ENCODE peak calls at places on chromosomes 2 and 18, in five cellular contexts. Y is central memory CD8-positive, alpha-beta T cell; W is erythroblast; K is endothelial cell; T is HL-60. H is an unnamed sample.

GRCh38 chr18:60197233-60197632 is 175.3 kb downstream of the MC4R start:
- DNase-seq in W (no peak), Y (no peak), K (no peak), T (no peak), H (no peak)

GRCh38 chr2:165239230-165239629 is at the start of gene SCN2A:
- DNase-seq in W (peak), T (no peak), K (peak), Y (no peak), H (peak)

GRCh38 chr2:101330253-101330921 is 21.9 kb upstream of the RNF149 start:
- DNase-seq in W (no peak), T (no peak), K (peak), Y (no peak), H (peak)

GRCh38 chr18:43141208-43141607 is 25.7 kb upstream of the RIT2 start:
- DNase-seq in K (no peak), T (no peak), Y (no peak), W (no peak), H (no peak)

GRCh38 chr18:69484699-69485396 is 84.2 kb downstream of the DOK6 start:
- DNase-seq in W (no peak), Y (no peak), T (no peak), K (no peak), H (peak)

GRCh38 chr2:176445831-176446433 is 176.7 kb downstream of the MTX2 start:
- DNase-seq in Y (no peak), T (no peak), K (no peak), W (no peak), H (no peak)

GRCh38 chr2:149860276-149860921 is 272.8 kb upstream of the MMADHC start:
- DNase-seq in T (peak), K (no peak), W (no peak), Y (no peak), H (peak)

GRCh38 chr18:58447342-58448190 is 181.3 kb downstream of the ALPK2 start:
- DNase-seq in K (no peak), W (no peak), Y (no peak), T (no peak), H (no peak)

GRCh38 chr2:127932199-127932877 is 46.6 kb upstream of the AMMECR1L start:
- DNase-seq in Y (no peak), W (no peak), T (peak), K (no peak), H (no peak)

GRCh38 chr2:97774425-97774824 is 61.0 kb downstream of the ZAP70 start:
- DNase-seq in T (no peak), W (no peak), K (peak), Y (no peak), H (peak)

GRCh38 chr2:33060405-33060804 is 113.7 kb downstream of the LTBP1 start:
- DNase-seq in Y (no peak), T (no peak), W (no peak), K (no peak), H (no peak)

GRCh38 chr2:172906401-172906811 is 169.2 kb upstream of the MAP3K20 start:
- DNase-seq in W (no peak), T (no peak), Y (no peak), K (no peak), H (no peak)

GRCh38 chr18:44793186-44793585 is 112.5 kb downstream of the SETBP1 start:
- DNase-seq in Y (no peak), T (no peak), K (no peak), W (no peak), H (no peak)

GRCh38 chr2:219520079-219520478 is 5.8 kb downstream of the ASIC4 start:
- DNase-seq in K (no peak), T (no peak), W (peak), Y (no peak), H (peak)

GRCh38 chr2:85953476-85953875 is 64.7 kb upstream of the ST3GAL5 start:
- DNase-seq in K (no peak), W (no peak), T (no peak), Y (no peak), H (peak)

GRCh38 chr2:74070991-74071390 is 76.7 kb downstream of the BOLA3 start:
- DNase-seq in K (no peak), Y (no peak), T (peak), W (no peak), H (no peak)

GRCh38 chr18:56890632-56891031 is 239.5 kb downstream of the WDR7 start:
- DNase-seq in T (no peak), Y (no peak), K (no peak), W (no peak), H (no peak)

GRCh38 chr2:138504546-138505239 is 3.1 kb downstream of the SPOPL start:
- DNase-seq in T (peak), W (no peak), K (no peak), Y (no peak), H (no peak)

GRCh38 chr18:69447886-69448285 is 47.2 kb downstream of the DOK6 start:
- DNase-seq in W (no peak), Y (no peak), T (no peak), K (no peak), H (peak)